ENCODE peak calls at places on chromosomes 2 and 18, in eight cellular contexts. W is neural progenitor cell, X is HepG2, C is MM.1S, L is fibroblast of lung, V is PC-9, N is PC-3, Q is endothelial cell of umbilical vein. I is an unnamed sample.

GRCh38 chr2:18445412-18446320 is 114.8 kb downstream of the RDH14 start:
- DNase-seq in Q (no peak), N (no peak), X (no peak), C (no peak), W (no peak), V (no peak), L (peak; percentile 45), I (peak; percentile 12)

GRCh38 chr2:131673400-131674173 is 145.9 kb downstream of the CCDC74A start:
- DNase-seq in Q (peak; percentile 67), V (peak; percentile 66), X (peak; percentile 71), N (peak; percentile 87), L (peak; percentile 59), C (peak; percentile 85), W (peak; percentile 85), I (no peak)

GRCh38 chr2:224869601-224870000 is 153.4 kb upstream of the CCDC195 start:
- DNase-seq in N (peak; percentile 81), C (no peak), W (no peak), X (no peak), L (peak; percentile 94), Q (no peak), V (no peak), I (peak; percentile 90)

GRCh38 chr2:208671312-208671711 is 264.7 kb downstream of the PTH2R start:
- DNase-seq in N (no peak), L (no peak), X (no peak), W (peak; percentile 24), C (no peak), V (no peak), Q (no peak), I (no peak)

GRCh38 chr2:27243391-27244130 is 19.3 kb downstream of the SLC30A3 start:
- DNase-seq in L (no peak), N (no peak), W (no peak), Q (no peak), C (no peak), X (no peak), V (no peak), I (no peak)

GRCh38 chr18:23487738-23488625 is 15.3 kb upstream of the RMC1 start:
- DNase-seq in N (peak; percentile 76), Q (peak; percentile 91), V (no peak), L (peak; percentile 20), X (peak; percentile 60), W (no peak), C (peak; percentile 80), I (peak; percentile 21)

GRCh38 chr18:67133669-67134068 is 382.9 kb downstream of the DSEL start:
- DNase-seq in X (no peak), W (no peak), C (no peak), V (no peak), Q (no peak), N (peak; percentile 75), L (no peak), I (no peak)

GRCh38 chr2:215787565-215788178 is 225.7 kb downstream of the MREG start:
- DNase-seq in L (no peak), C (no peak), N (no peak), W (no peak), Q (no peak), V (no peak), X (no peak), I (no peak)

GRCh38 chr18:23718243-23718720 is 29.0 kb downstream of the LAMA3 start:
- DNase-seq in V (no peak), Q (peak; percentile 31), X (no peak), N (no peak), L (peak; percentile 38), W (no peak), C (no peak), I (peak; percentile 87)

GRCh38 chr2:241184901-241185300 is 3.6 kb upstream of the ANO7 start:
- DNase-seq in V (no peak), Q (no peak), L (no peak), X (no peak), C (no peak), W (no peak), N (no peak), I (no peak)

GRCh38 chr2:67216881-67217280 is 180.3 kb upstream of the ETAA1 start:
- DNase-seq in L (no peak), V (no peak), X (no peak), N (no peak), W (no peak), Q (no peak), C (no peak), I (no peak)

GRCh38 chr18:79918089-79919011 is 33.1 kb downstream of the SLC66A2 start:
- DNase-seq in W (no peak), V (no peak), N (no peak), Q (no peak), C (no peak), X (no peak), L (no peak), I (no peak)

GRCh38 chr2:240820607-240821428 is 799 bp upstream of the KIF1A start:
- DNase-seq in C (no peak), W (peak; percentile 75), V (no peak), N (no peak), X (no peak), Q (no peak), L (no peak), I (no peak)

GRCh38 chr2:180191352-180192124 is 184.4 kb upstream of the CWC22 start:
- DNase-seq in X (no peak), C (no peak), N (peak; percentile 21), L (peak; percentile 78), V (no peak), W (no peak), Q (peak; percentile 1), I (no peak)

GRCh38 chr2:69395866-69396265 is 8.8 kb upstream of the GFPT1 start:
- DNase-seq in L (no peak), N (no peak), Q (no peak), W (no peak), V (no peak), C (no peak), X (no peak), I (no peak)

GRCh38 chr2:55425449-55425848 is 5.8 kb upstream of the CCDC88A start:
- DNase-seq in N (peak; percentile 86), C (no peak), X (no peak), W (no peak), L (peak; percentile 96), V (peak; percentile 29), Q (peak; percentile 78), I (peak; percentile 85)

GRCh38 chr2:145919507-145919906 is 1399.6 kb upstream of the ZEB2 start:
- DNase-seq in V (no peak), C (no peak), L (peak; percentile 57), X (no peak), W (no peak), Q (peak; percentile 9), N (peak; percentile 39), I (no peak)

GRCh38 chr2:62197017-62197586 is 1.2 kb downstream of the B3GNT2 start:
- DNase-seq in L (no peak), N (peak; percentile 17), X (peak; percentile 43), Q (peak; percentile 35), V (peak; percentile 5), C (peak; percentile 53), W (peak; percentile 40), I (no peak)
- H3K4me1 ChIP-seq in L (peaks cover 2% of the 10 kb centered on the region), N (peaks cover 7% of the 10 kb centered on the region), X (peaks cover 79% of the 10 kb centered on the region), Q (peaks cover 13% of the 10 kb centered on the region), V (peaks cover 34% of the 10 kb centered on the region), C (peaks cover 38% of the 10 kb centered on the region), W (peaks cover 40% of the 10 kb centered on the region), I (peaks cover 5% of the 10 kb centered on the region)

DNA sequence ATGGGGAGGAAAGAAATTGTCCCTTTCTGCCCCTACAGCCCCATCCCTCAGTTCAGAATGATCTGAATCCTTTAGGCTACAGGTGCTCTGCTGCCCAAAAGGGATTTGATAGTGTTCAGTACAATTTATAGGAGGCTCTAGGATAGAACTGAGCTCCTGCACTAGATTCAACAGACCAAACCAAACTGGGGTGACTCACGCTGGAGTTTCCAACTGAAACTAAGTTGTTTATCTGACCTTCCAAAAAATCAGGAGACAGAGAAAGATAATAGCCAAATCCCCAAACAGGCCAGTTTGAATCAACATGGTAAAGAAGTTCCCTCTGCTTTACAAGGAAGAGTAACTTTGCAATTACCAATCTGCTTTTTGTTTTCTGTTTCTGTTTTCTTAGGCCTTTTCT is 72.7 kb upstream of the MBOAT2 start:
- DNase-seq in W (no peak), L (peak; percentile 20), X (no peak), C (no peak), V (no peak), Q (no peak), N (peak; percentile 49), I (peak; percentile 23)
- TF ChIP-seq CTCF in W (no peak), L (no peak), X (no peak), C (no peak), V (no peak), Q (no peak), N (no peak), I (no peak)

GRCh38 chr18:57439617-57439975 is 4.4 kb downstream of the ONECUT2 start:
- DNase-seq in C (no peak), Q (no peak), X (no peak), N (no peak), V (no peak), W (peak; percentile 84), L (no peak), I (no peak)

GRCh38 chr18:57438669-57439616 is 3.8 kb downstream of the ONECUT2 start:
- DNase-seq in Q (no peak), V (no peak), N (no peak), C (no peak), L (no peak), W (peak; percentile 46), X (no peak), I (no peak)

GRCh38 chr18:57437433-57437781 is 2.2 kb downstream of the ONECUT2 start:
- DNase-seq in N (no peak), W (peak; percentile 37), C (no peak), Q (no peak), V (no peak), X (peak; percentile 40), L (no peak), I (no peak)

GRCh38 chr18:57436965-57437333 is 1.8 kb downstream of the ONECUT2 start:
- DNase-seq in V (no peak), N (no peak), W (no peak), C (no peak), X (no peak), L (no peak), Q (no peak), I (no peak)

DNA sequence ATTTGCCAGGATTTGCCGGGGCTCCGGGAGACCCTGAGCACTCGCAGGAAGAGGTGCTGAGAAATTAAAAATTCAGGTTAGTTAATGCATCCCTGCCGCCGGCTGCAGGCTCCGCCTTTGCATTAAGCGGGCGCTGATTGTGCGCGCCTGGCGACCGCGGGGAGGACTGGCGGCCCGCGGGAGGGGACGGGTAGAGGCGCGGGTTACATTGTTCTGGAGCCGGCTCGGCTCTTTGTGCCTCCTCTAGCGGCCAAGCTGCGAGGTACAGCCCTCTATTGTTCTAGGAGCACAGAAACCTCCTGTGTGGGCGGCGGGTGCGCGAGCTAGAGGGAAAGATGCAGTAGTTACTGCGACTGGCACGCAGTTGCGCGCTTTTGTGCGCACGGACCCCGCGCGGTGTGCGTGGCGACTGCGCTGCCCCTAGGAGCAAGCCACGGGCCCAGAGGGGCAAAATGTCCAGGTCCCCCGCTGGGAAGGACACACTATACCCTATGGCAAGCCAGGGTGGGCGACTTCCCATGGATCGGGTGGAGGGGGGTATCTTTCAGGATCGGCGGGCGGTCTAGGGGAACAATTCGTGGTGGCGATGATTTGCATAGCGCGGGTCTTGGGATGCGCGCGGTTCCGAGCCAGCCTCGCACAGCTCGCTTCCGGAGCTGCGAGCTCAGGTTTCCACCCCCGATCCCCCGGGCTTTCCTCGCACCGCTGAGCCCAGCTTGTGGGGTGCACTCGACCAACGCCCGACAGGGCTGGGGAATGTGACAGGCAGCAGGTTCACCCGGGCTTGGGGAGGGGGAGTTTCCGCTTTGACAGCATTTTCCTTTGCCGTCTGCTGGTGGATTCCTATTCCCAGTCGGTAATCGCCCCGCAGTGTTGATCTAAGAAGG is 2.9 kb downstream of the ONECUT2 start:
- DNase-seq in N (peak; percentile 83), C (no peak), Q (peak; percentile 59), W (peak; percentile 97), V (peak; percentile 60), X (peak; percentile 75), L (peak; percentile 15), I (peak; percentile 26)
- TF ChIP-seq EZH2 in N (no peak), C (no peak), Q (peak; percentile 83), W (peak; percentile 94), V (no peak), X (no peak), L (peak; percentile 95), I (peak; percentile 97)

GRCh38 chr2:237571551-237571950 is 5.2 kb downstream of the PRLH start:
- DNase-seq in N (no peak), Q (no peak), W (no peak), C (no peak), V (no peak), X (no peak), L (no peak), I (no peak)
- H3K4me1 ChIP-seq in N (peaks cover 25% of the 10 kb centered on the region), Q (no peaks in the 10 kb centered on the region), W (no peaks in the 10 kb centered on the region), C (peaks cover 7% of the 10 kb centered on the region), V (peaks cover 5% of the 10 kb centered on the region), X (peaks cover 19% of the 10 kb centered on the region), L (peaks cover 2% of the 10 kb centered on the region), I (peaks cover 5% of the 10 kb centered on the region)

I was measured in astrocyte.